ENCODE peak calls at places on chromosome 5, in nine cellular contexts. B is IMR-90, D is GM23248, L is PC-3, O is OCI-LY7, W is tibial nerve, G is upper lobe of left lung, I is left ventricle myocardium inferior, P is heart right ventricle. A is an unnamed sample.

GRCh38 chr5:32990593-32991415 is 279.7 kb downstream of the NPR3 start:
- DNase-seq in B (no peak), D (no peak), L (no peak), O (no peak), W (no peak), G (no peak), I (no peak), P (no peak), A (peak; percentile 57)

GRCh38 chr5:149383399-149383798 is 4.3 kb upstream of the IL17B start:
- DNase-seq in B (no peak), D (no peak), L (no peak), O (no peak), W (no peak), G (peak; percentile 48), I (peak; percentile 63), P (peak; percentile 52), A (no peak)

GRCh38 chr5:135694016-135694415 is 115.2 kb upstream of the CXCL14 start:
- DNase-seq in B (no peak), D (no peak), L (no peak), O (no peak), W (no peak), G (no peak), I (no peak), P (no peak), A (no peak)

GRCh38 chr5:93902288-93902687 is 160.9 kb upstream of the POU5F2 start:
- DNase-seq in B (no peak), D (no peak), L (no peak), O (no peak), W (no peak), G (no peak), I (no peak), P (no peak), A (no peak)

GRCh38 chr5:146667633-146668032 is 151.6 kb upstream of the GPR151 start:
- DNase-seq in B (peak; percentile 47), D (peak; percentile 70), L (peak; percentile 52), O (no peak), W (no peak), G (no peak), I (no peak), P (no peak), A (peak; percentile 44)

GRCh38 chr5:152505442-152506042 is 100.5 kb upstream of the NMUR2 start:
- DNase-seq in B (peak; percentile 27), D (peak; percentile 70), L (peak; percentile 65), O (peak; percentile 49), W (peak; percentile 74), G (peak; percentile 40), I (peak; percentile 30), P (no peak), A (peak; percentile 51)

GRCh38 chr5:127231118-127231517 is 59.5 kb upstream of the MEGF10 start:
- DNase-seq in B (no peak), D (no peak), L (no peak), O (no peak), W (no peak), G (no peak), I (no peak), P (no peak), A (no peak)

GRCh38 chr5:10828241-10828640 is 67.2 kb upstream of the DAP start:
- DNase-seq in B (peak; percentile 58), D (peak; percentile 60), L (peak; percentile 14), O (no peak), W (no peak), G (no peak), I (no peak), P (no peak), A (no peak)

GRCh38 chr5:82340799-82341198 is 62.6 kb upstream of the RPS23 start:
- DNase-seq in B (no peak), D (no peak), L (no peak), O (no peak), W (no peak), G (no peak), I (no peak), P (no peak), A (no peak)

GRCh38 chr5:134136771-134137170 is 22.3 kb downstream of the TCF7 start:
- DNase-seq in B (no peak), D (no peak), L (no peak), O (no peak), W (no peak), G (peak; percentile 12), I (peak; percentile 1), P (no peak), A (no peak)

GRCh38 chr5:180786398-180787005 is 16.1 kb downstream of the MGAT1 start:
- DNase-seq in B (no peak), D (peak; percentile 43), L (no peak), O (no peak), W (no peak), G (no peak), I (no peak), P (no peak), A (no peak)

GRCh38 chr5:98414938-98415337 is 358.5 kb upstream of the RGMB start:
- DNase-seq in B (peak; percentile 95), D (peak; percentile 98), L (peak; percentile 96), O (no peak), W (no peak), G (no peak), I (no peak), P (no peak), A (peak; percentile 95)

GRCh38 chr5:9869616-9870288 is 239.6 kb upstream of the TAS2R1 start:
- DNase-seq in B (peak; percentile 92), D (peak; percentile 87), L (peak; percentile 97), O (no peak), W (no peak), G (no peak), I (no peak), P (no peak), A (peak; percentile 89)

GRCh38 chr5:175387144-175387543 is 56.8 kb downstream of the DRD1 start:
- DNase-seq in B (no peak), D (no peak), L (no peak), O (no peak), W (no peak), G (no peak), I (no peak), P (no peak), A (no peak)
- H3K4me1 ChIP-seq in B (peaks cover 3% of the 10 kb centered on the region), D (no peaks in the 10 kb centered on the region), L (peaks cover 47% of the 10 kb centered on the region), O (no peaks in the 10 kb centered on the region), W (no peaks in the 10 kb centered on the region), G (no peaks in the 10 kb centered on the region), I (no peaks in the 10 kb centered on the region), P (no peaks in the 10 kb centered on the region), A (no peaks in the 10 kb centered on the region)

GRCh38 chr5:60259730-60260129 is 366.2 kb upstream of the PDE4D start:
- DNase-seq in B (no peak), D (no peak), L (no peak), O (no peak), W (no peak), G (no peak), I (no peak), P (no peak), A (no peak)

GRCh38 chr5:60261732-60262131 is 368.2 kb upstream of the PDE4D start:
- DNase-seq in B (no peak), D (no peak), L (no peak), O (no peak), W (no peak), G (no peak), I (no peak), P (no peak), A (no peak)

GRCh38 chr5:60260658-60261057 is 367.1 kb upstream of the PDE4D start:
- DNase-seq in B (no peak), D (no peak), L (no peak), O (no peak), W (no peak), G (no peak), I (no peak), P (no peak), A (no peak)

GRCh38 chr5:60262576-60263295 is 369.2 kb upstream of the PDE4D start:
- DNase-seq in B (no peak), D (no peak), L (no peak), O (no peak), W (no peak), G (no peak), I (no peak), P (no peak), A (no peak)

DNA sequence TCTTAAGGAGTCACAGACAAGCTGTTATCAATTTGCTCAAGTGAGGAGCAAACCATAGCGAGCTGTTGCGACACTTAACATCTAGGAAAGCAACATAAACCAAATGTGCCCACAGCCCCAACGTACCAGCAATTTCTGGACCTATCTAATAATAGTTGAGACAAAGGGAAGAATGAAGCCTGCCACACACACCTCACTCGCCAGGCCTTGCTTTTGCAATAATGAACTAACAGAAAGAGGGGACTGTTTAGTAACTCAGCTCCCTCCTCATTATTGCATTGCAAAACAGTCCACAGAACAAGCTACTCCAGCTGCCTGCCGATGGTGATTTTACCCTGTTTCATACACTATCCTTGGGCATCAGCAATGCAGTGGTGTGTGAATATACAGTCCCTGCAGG is 364.3 kb upstream of the PDE4D start:
- DNase-seq in B (no peak), D (no peak), L (no peak), O (no peak), W (no peak), G (peak; percentile 43), I (no peak), P (no peak), A (no peak)
- H3K4me1 ChIP-seq in B (no peaks in the 10 kb centered on the region), D (no peaks in the 10 kb centered on the region), L (no peaks in the 10 kb centered on the region), O (no peaks in the 10 kb centered on the region), W (no peaks in the 10 kb centered on the region), G (no peaks in the 10 kb centered on the region), I (no peaks in the 10 kb centered on the region), P (no peaks in the 10 kb centered on the region), A (no peaks in the 10 kb centered on the region)

DNA sequence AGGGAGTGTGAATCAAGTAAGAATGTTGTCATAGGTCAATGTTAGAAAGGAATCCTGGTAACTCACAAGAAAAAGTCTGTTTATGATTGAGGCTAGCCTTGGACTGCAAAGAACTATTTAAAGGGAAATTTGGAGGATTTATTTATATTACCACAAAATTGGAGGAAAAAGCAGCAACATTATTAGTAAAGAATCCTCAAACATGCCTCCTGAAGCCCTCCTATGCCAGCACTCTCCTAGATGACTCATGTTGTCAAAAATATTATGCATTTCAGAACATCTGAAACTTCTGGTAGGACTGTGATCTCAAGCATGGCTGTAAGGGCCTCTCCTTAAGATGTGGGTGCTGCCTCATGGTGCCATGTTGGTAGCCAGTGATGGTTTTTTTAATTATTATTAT is 628.5 kb downstream of the CHSY3 start:
- DNase-seq in B (no peak), D (no peak), L (no peak), O (no peak), W (no peak), G (no peak), I (no peak), P (no peak), A (no peak)
- H3K4me1 ChIP-seq in B (no peaks in the 10 kb centered on the region), D (no peaks in the 10 kb centered on the region), L (peaks cover 13% of the 10 kb centered on the region), O (no peaks in the 10 kb centered on the region), W (no peaks in the 10 kb centered on the region), G (no peaks in the 10 kb centered on the region), I (no peaks in the 10 kb centered on the region), P (no peaks in the 10 kb centered on the region), A (peaks cover 27% of the 10 kb centered on the region)

DNA sequence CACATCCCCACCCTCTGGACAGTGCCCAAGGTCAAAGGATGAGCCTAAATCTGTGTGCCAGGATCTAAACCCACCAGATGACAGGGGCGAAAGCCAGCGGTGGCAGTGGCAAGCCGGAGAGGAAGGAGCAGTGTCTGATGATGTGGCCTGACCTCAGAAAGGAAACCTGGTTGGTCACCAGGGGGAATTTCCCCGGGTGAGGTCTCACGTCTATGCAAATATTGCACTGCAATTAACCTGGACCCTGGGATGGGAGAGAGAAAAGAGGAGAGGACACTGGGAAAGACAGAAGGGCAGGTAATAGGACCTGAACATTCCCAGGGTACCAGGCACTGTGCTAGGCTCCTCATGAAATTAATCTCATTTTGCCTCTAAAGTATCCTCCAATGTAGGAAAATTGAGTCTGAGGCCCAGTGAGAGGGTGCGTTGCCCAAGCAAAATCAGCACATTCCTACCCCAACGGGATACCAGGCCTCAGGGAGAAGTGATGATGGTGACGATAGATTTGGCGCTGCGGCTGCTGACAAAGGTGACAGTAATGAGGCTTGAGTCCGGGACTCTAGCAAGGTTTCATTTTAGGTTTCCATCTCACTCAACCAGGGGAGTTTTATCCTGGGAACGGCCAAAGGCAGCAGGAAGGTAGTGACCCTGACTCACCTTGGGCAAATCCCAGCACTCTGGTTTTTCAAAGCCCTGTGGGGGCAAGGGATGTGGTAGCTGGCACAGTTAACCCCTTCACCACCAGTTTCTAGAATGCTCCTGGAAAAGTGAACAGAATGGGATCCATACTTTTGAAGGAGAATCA is 13.4 kb upstream of the TNIP1 start:
- DNase-seq in B (peak; percentile 34), D (peak; percentile 60), L (peak; percentile 63), O (no peak), W (no peak), G (peak; percentile 65), I (no peak), P (no peak), A (peak; percentile 50)
- H3K4me1 ChIP-seq in B (peaks cover 22% of the 10 kb centered on the region), D (peaks cover 35% of the 10 kb centered on the region), L (peaks cover 42% of the 10 kb centered on the region), O (peaks cover 30% of the 10 kb centered on the region), W (peaks cover 42% of the 10 kb centered on the region), G (peaks cover 55% of the 10 kb centered on the region), I (peaks cover 52% of the 10 kb centered on the region), P (peaks cover 45% of the 10 kb centered on the region), A (peaks cover 21% of the 10 kb centered on the region)

A was measured in foreskin keratinocyte.